ENCODE peak calls at places on chromosome 19, in five cellular contexts. F is esophagus squamous epithelium, T is HCEC 1CT, K is HT-29, A is mammary epithelial cell. I is an unnamed sample.

GRCh38 chr19:51018745-51019543 is 565 bp downstream of the KLK10 start:
- DNase-seq in F (no peak), T (no peak), K (peak; percentile 82), A (peak; percentile 70), I (no peak)

GRCh38 chr19:55251296-55252081 is 7.3 kb downstream of the PPP6R1 start:
- DNase-seq in F (no peak), T (no peak), K (peak; percentile 45), A (no peak), I (no peak)

GRCh38 chr19:50341091-50341564 is 12.0 kb upstream of the KCNC3 start:
- DNase-seq in F (no peak), T (no peak), K (no peak), A (no peak), I (no peak)

GRCh38 chr19:10260141-10260584 is 8.1 kb downstream of the MRPL4 start:
- DNase-seq in F (no peak), T (no peak), K (peak; percentile 15), A (peak; percentile 95), I (no peak)

GRCh38 chr19:10295305-10295846 is 5.6 kb downstream of the ICAM5 start:
- DNase-seq in F (no peak), T (no peak), K (no peak), A (no peak), I (no peak)

GRCh38 chr19:42576241-42576640 is 18.5 kb downstream of the CEACAM8 start:
- DNase-seq in F (no peak), T (no peak), K (no peak), A (no peak), I (no peak)

GRCh38 chr19:50546527-50547221 is 21.6 kb downstream of the LRRC4B start:
- DNase-seq in F (no peak), T (no peak), K (no peak), A (no peak), I (no peak)

GRCh38 chr19:19372656-19373416 is 32.6 kb upstream of the GATAD2A start:
- DNase-seq in F (no peak), T (peak; percentile 64), K (peak; percentile 61), A (no peak), I (no peak)

GRCh38 chr19:30653646-30654386 is 281.6 kb downstream of the ZNF536 start:
- DNase-seq in F (no peak), T (no peak), K (no peak), A (no peak), I (no peak)

GRCh38 chr19:8459520-8460260 is 14.9 kb downstream of the HNRNPM start:
- DNase-seq in F (no peak), T (peak; percentile 84), K (peak; percentile 41), A (no peak), I (no peak)

GRCh38 chr19:19606021-19606420 is 12.5 kb downstream of the PBX4 start:
- DNase-seq in F (no peak), T (no peak), K (peak; percentile 75), A (peak; percentile 88), I (no peak)

GRCh38 chr19:2495130-2495641 is 19.3 kb downstream of the GADD45B start:
- DNase-seq in F (no peak), T (peak; percentile 66), K (peak; percentile 69), A (peak; percentile 55), I (peak; percentile 87)

GRCh38 chr19:5050016-5050656 is 81.2 kb downstream of the KDM4B start:
- DNase-seq in F (no peak), T (no peak), K (no peak), A (no peak), I (no peak)

GRCh38 chr19:33054623-33055022 is 10.1 kb downstream of the RHPN2 start:
- DNase-seq in F (no peak), T (no peak), K (peak; percentile 99), A (peak; percentile 67), I (peak; percentile 84)

GRCh38 chr19:19403373-19403901 is 2.0 kb upstream of the GATAD2A start:
- DNase-seq in F (no peak), T (peak; percentile 49), K (peak; percentile 12), A (peak; percentile 56), I (no peak)

GRCh38 chr19:14383556-14383897 is 2.3 kb downstream of the ADGRE5 start:
- DNase-seq in F (no peak), T (peak; percentile 56), K (peak; percentile 14), A (no peak), I (no peak)

GRCh38 chr19:3046621-3047306 is 15.5 kb downstream of the TLE5 start:
- DNase-seq in F (no peak), T (no peak), K (no peak), A (no peak), I (no peak)